ENCODE peak calls at places on chromosome 11, in six cellular contexts. One of them, this sample, is unnamed.

GRCh38 chr11:30420233-30420787 is 97.4 kb downstream of the ARL14EP start:
- DNase-seq in SK-N-SH: no peak
- DNase-seq in A549: no peak
- DNase-seq in esophagus muscularis mucosa: peak
- DNase-seq in pancreas: no peak
- DNase-seq in PC-3: no peak
- DNase-seq in this sample: no peak

GRCh38 chr11:118653684-118654390 is 25.6 kb downstream of the TREH start:
- DNase-seq in A549: no peak
- DNase-seq in esophagus muscularis mucosa: no peak
- DNase-seq in pancreas: no peak
- DNase-seq in SK-N-SH: no peak
- DNase-seq in PC-3: no peak
- DNase-seq in this sample: no peak

GRCh38 chr11:119599864-119600593 is 129.0 kb downstream of the NECTIN1 start:
- DNase-seq in SK-N-SH: no peak
- DNase-seq in esophagus muscularis mucosa: no peak
- DNase-seq in A549: no peak
- DNase-seq in PC-3: peak
- DNase-seq in pancreas: no peak
- DNase-seq in this sample: no peak

GRCh38 chr11:48081151-48082010 is 101.0 kb downstream of the PTPRJ start:
- DNase-seq in PC-3: no peak
- DNase-seq in pancreas: no peak
- DNase-seq in SK-N-SH: no peak
- DNase-seq in esophagus muscularis mucosa: no peak
- DNase-seq in A549: no peak
- DNase-seq in this sample: peak

GRCh38 chr11:62433553-62434301 is 14.9 kb downstream of the SCGB1A1 start:
- DNase-seq in pancreas: no peak
- DNase-seq in esophagus muscularis mucosa: no peak
- DNase-seq in PC-3: no peak
- DNase-seq in SK-N-SH: no peak
- DNase-seq in A549: no peak
- DNase-seq in this sample: no peak

GRCh38 chr11:92867913-92868619 is 101.4 kb upstream of the MTNR1B start:
- DNase-seq in PC-3: no peak
- DNase-seq in pancreas: no peak
- DNase-seq in A549: no peak
- DNase-seq in SK-N-SH: no peak
- DNase-seq in esophagus muscularis mucosa: no peak
- DNase-seq in this sample: no peak

GRCh38 chr11:66359662-66360087 is 11.9 kb downstream of the SLC29A2 start:
- DNase-seq in PC-3: no peak
- DNase-seq in SK-N-SH: no peak
- DNase-seq in pancreas: no peak
- DNase-seq in esophagus muscularis mucosa: no peak
- DNase-seq in A549: no peak
- DNase-seq in this sample: no peak

GRCh38 chr11:28756977-28757376 is 648.8 kb downstream of the METTL15 start:
- DNase-seq in esophagus muscularis mucosa: no peak
- DNase-seq in PC-3: peak
- DNase-seq in SK-N-SH: no peak
- DNase-seq in A549: no peak
- DNase-seq in pancreas: no peak
- DNase-seq in this sample: peak

GRCh38 chr11:12512826-12513395 is 135.5 kb downstream of the PARVA start:
- DNase-seq in esophagus muscularis mucosa: peak
- DNase-seq in pancreas: no peak
- DNase-seq in A549: no peak
- DNase-seq in SK-N-SH: no peak
- DNase-seq in PC-3: no peak
- DNase-seq in this sample: no peak

GRCh38 chr11:72080326-72081183 is at the start of the genes LRRC51 and NUMA1:
- DNase-seq in esophagus muscularis mucosa: peak
- DNase-seq in PC-3: peak
- DNase-seq in SK-N-SH: peak
- DNase-seq in pancreas: peak
- DNase-seq in A549: peak
- DNase-seq in this sample: peak

GRCh38 chr11:61349189-61349751 is 12.4 kb downstream of the CYB561A3 start:
- DNase-seq in pancreas: no peak
- DNase-seq in A549: no peak
- DNase-seq in PC-3: no peak
- DNase-seq in SK-N-SH: no peak
- DNase-seq in esophagus muscularis mucosa: no peak
- DNase-seq in this sample: no peak

GRCh38 chr11:69513196-69513595 is 31.7 kb downstream of the LINC01488 start:
- DNase-seq in pancreas: no peak
- DNase-seq in esophagus muscularis mucosa: no peak
- DNase-seq in PC-3: no peak
- DNase-seq in SK-N-SH: no peak
- DNase-seq in A549: no peak
- DNase-seq in this sample: no peak

GRCh38 chr11:64518928-64519327 is 72.1 kb upstream of the SLC22A12 start:
- DNase-seq in SK-N-SH: no peak
- DNase-seq in esophagus muscularis mucosa: no peak
- DNase-seq in pancreas: no peak
- DNase-seq in A549: no peak
- DNase-seq in PC-3: no peak
- DNase-seq in this sample: no peak

GRCh38 chr11:65131895-65132237 is 2.5 kb downstream of the SYVN1 start:
- DNase-seq in pancreas: no peak
- DNase-seq in SK-N-SH: no peak
- DNase-seq in esophagus muscularis mucosa: no peak
- DNase-seq in A549: no peak
- DNase-seq in PC-3: no peak
- DNase-seq in this sample: no peak

GRCh38 chr11:49424136-49424535 is 215.7 kb upstream of the FOLH1 start:
- DNase-seq in PC-3: no peak
- DNase-seq in pancreas: no peak
- DNase-seq in SK-N-SH: no peak
- DNase-seq in esophagus muscularis mucosa: no peak
- DNase-seq in A549: no peak
- DNase-seq in this sample: no peak

GRCh38 chr11:76604652-76605241 is 65.8 kb downstream of the LRRC32 start:
- DNase-seq in PC-3: no peak
- DNase-seq in esophagus muscularis mucosa: peak
- DNase-seq in SK-N-SH: peak
- DNase-seq in A549: no peak
- DNase-seq in pancreas: peak
- DNase-seq in this sample: no peak

GRCh38 chr11:132022718-132023117 is 652.3 kb downstream of the NTM start:
- DNase-seq in SK-N-SH: no peak
- DNase-seq in PC-3: no peak
- DNase-seq in esophagus muscularis mucosa: no peak
- DNase-seq in pancreas: no peak
- DNase-seq in A549: no peak
- DNase-seq in this sample: no peak

GRCh38 chr11:61201476-61201875 is 1.8 kb upstream of the PGA3 start:
- DNase-seq in pancreas: no peak
- DNase-seq in A549: no peak
- DNase-seq in SK-N-SH: no peak
- DNase-seq in PC-3: no peak
- DNase-seq in esophagus muscularis mucosa: no peak
- DNase-seq in this sample: no peak

GRCh38 chr11:38476808-38477565 is 1879.0 kb upstream of the RAG2 start:
- DNase-seq in SK-N-SH: no peak
- DNase-seq in A549: no peak
- DNase-seq in pancreas: no peak
- DNase-seq in PC-3: peak
- DNase-seq in esophagus muscularis mucosa: no peak
- DNase-seq in this sample: peak

GRCh38 chr11:107116358-107116757 is 98.1 kb upstream of the GUCY1A2 start:
- DNase-seq in A549: no peak
- DNase-seq in esophagus muscularis mucosa: no peak
- DNase-seq in SK-N-SH: no peak
- DNase-seq in pancreas: no peak
- DNase-seq in PC-3: no peak
- DNase-seq in this sample: no peak

GRCh38 chr11:43644626-43645299 is 35.8 kb upstream of the HSD17B12 start:
- DNase-seq in PC-3: peak
- DNase-seq in esophagus muscularis mucosa: no peak
- DNase-seq in pancreas: no peak
- DNase-seq in SK-N-SH: no peak
- DNase-seq in A549: no peak
- DNase-seq in this sample: no peak

GRCh38 chr11:39365809-39366436 is 2093.5 kb downstream of the LRRC4C start:
- DNase-seq in SK-N-SH: no peak
- DNase-seq in esophagus muscularis mucosa: no peak
- DNase-seq in A549: no peak
- DNase-seq in PC-3: peak
- DNase-seq in pancreas: no peak
- DNase-seq in this sample: no peak

GRCh38 chr11:14578551-14578956 is 58.4 kb upstream of the PSMA1 start:
- DNase-seq in esophagus muscularis mucosa: no peak
- DNase-seq in PC-3: peak
- DNase-seq in SK-N-SH: peak
- DNase-seq in A549: no peak
- DNase-seq in pancreas: no peak
- DNase-seq in this sample: peak

GRCh38 chr11:80417681-80418080 is 976.9 kb upstream of the TENM4 start:
- DNase-seq in pancreas: no peak
- DNase-seq in SK-N-SH: no peak
- DNase-seq in esophagus muscularis mucosa: no peak
- DNase-seq in A549: no peak
- DNase-seq in PC-3: peak
- DNase-seq in this sample: peak

GRCh38 chr11:19777032-19777341 is 64.3 kb downstream of the NAV2 start:
- DNase-seq in PC-3: peak
- DNase-seq in A549: peak
- DNase-seq in pancreas: peak
- DNase-seq in esophagus muscularis mucosa: no peak
- DNase-seq in SK-N-SH: peak
- DNase-seq in this sample: no peak

GRCh38 chr11:9820260-9820659 is 156.4 kb downstream of the SWAP70 start:
- DNase-seq in pancreas: no peak
- DNase-seq in PC-3: no peak
- DNase-seq in SK-N-SH: no peak
- DNase-seq in A549: no peak
- DNase-seq in esophagus muscularis mucosa: no peak
- DNase-seq in this sample: no peak

GRCh38 chr11:59728913-59729312 is 15.3 kb upstream of the OR10V1 start:
- DNase-seq in esophagus muscularis mucosa: no peak
- DNase-seq in SK-N-SH: no peak
- DNase-seq in A549: no peak
- DNase-seq in PC-3: no peak
- DNase-seq in pancreas: no peak
- DNase-seq in this sample: no peak

GRCh38 chr11:95268386-95268785 is 37.4 kb upstream of the SESN3 start:
- DNase-seq in SK-N-SH: no peak
- DNase-seq in PC-3: no peak
- DNase-seq in A549: no peak
- DNase-seq in esophagus muscularis mucosa: no peak
- DNase-seq in pancreas: no peak
- DNase-seq in this sample: no peak

GRCh38 chr11:46391578-46392420 is at the start of gene CHRM4:
- DNase-seq in pancreas: peak
- DNase-seq in PC-3: no peak
- DNase-seq in SK-N-SH: peak
- DNase-seq in A549: peak
- DNase-seq in esophagus muscularis mucosa: no peak
- DNase-seq in this sample: no peak

DNA sequence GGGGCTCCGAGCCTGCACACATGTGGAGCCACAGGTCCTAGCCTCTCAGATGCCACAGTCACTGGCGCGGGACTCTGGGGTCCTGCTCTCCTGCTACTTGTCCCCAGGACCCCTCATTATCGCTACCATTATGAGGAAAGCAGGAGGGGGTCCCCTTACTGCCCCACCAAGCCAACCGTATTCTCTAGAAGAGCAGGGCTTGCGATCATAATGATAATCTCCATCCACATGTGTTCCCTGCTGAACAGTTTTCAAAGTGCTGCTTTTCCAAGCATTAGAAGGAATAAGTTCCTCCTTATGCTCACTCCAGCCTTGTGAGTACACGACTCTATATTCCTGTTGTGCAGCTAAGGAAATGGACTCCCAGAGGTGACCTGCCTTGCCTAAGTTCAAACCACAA is 92.7 kb upstream of the DRD2 start:
- DNase-seq in pancreas: no peak
- DNase-seq in SK-N-SH: no peak
- DNase-seq in A549: no peak
- DNase-seq in PC-3: no peak
- DNase-seq in esophagus muscularis mucosa: no peak
- DNase-seq in this sample: no peak
- H3K4me3 ChIP-seq in pancreas: no peak
- H3K4me3 ChIP-seq in SK-N-SH: no peak
- H3K4me3 ChIP-seq in A549: no peak
- H3K4me3 ChIP-seq in PC-3: no peak
- H3K4me3 ChIP-seq in esophagus muscularis mucosa: no peak
- H3K4me3 ChIP-seq in this sample: no peak

GRCh38 chr11:7570938-7571337 is 57.1 kb downstream of the PPFIBP2 start:
- DNase-seq in pancreas: no peak
- DNase-seq in A549: no peak
- DNase-seq in SK-N-SH: no peak
- DNase-seq in PC-3: no peak
- DNase-seq in esophagus muscularis mucosa: no peak
- DNase-seq in this sample: no peak
- TF ChIP-seq CTCF in pancreas: no peak
- TF ChIP-seq CTCF in A549: no peak
- TF ChIP-seq CTCF in SK-N-SH: no peak
- TF ChIP-seq CTCF in PC-3: no peak
- TF ChIP-seq CTCF in esophagus muscularis mucosa: no peak
- TF ChIP-seq CTCF in this sample: no peak

GRCh38 chr11:34594603-34595002 is 26.3 kb upstream of the EHF start:
- DNase-seq in SK-N-SH: no peak
- DNase-seq in pancreas: no peak
- DNase-seq in PC-3: peak
- DNase-seq in esophagus muscularis mucosa: peak
- DNase-seq in A549: no peak
- DNase-seq in this sample: no peak
- H3K27ac ChIP-seq in SK-N-SH: no peak
- H3K27ac ChIP-seq in pancreas: no peak
- H3K27ac ChIP-seq in PC-3: no peak
- H3K27ac ChIP-seq in esophagus muscularis mucosa: no peak
- H3K27ac ChIP-seq in A549: peak
- H3K27ac ChIP-seq in this sample: no peak

GRCh38 chr11:31782243-31782642 is 28.9 kb downstream of the PAX6 start:
- DNase-seq in A549: no peak
- DNase-seq in SK-N-SH: no peak
- DNase-seq in PC-3: no peak
- DNase-seq in pancreas: no peak
- DNase-seq in esophagus muscularis mucosa: no peak
- DNase-seq in this sample: no peak

GRCh38 chr11:31783264-31783663 is 27.9 kb downstream of the PAX6 start:
- DNase-seq in pancreas: no peak
- DNase-seq in SK-N-SH: no peak
- DNase-seq in esophagus muscularis mucosa: no peak
- DNase-seq in A549: no peak
- DNase-seq in PC-3: no peak
- DNase-seq in this sample: no peak

GRCh38 chr11:31784645-31785044 is 26.5 kb downstream of the PAX6 start:
- DNase-seq in A549: no peak
- DNase-seq in pancreas: no peak
- DNase-seq in esophagus muscularis mucosa: no peak
- DNase-seq in SK-N-SH: no peak
- DNase-seq in PC-3: no peak
- DNase-seq in this sample: no peak

GRCh38 chr11:31780078-31780971 is 30.8 kb downstream of the PAX6 start:
- DNase-seq in PC-3: no peak
- DNase-seq in SK-N-SH: no peak
- DNase-seq in pancreas: no peak
- DNase-seq in esophagus muscularis mucosa: no peak
- DNase-seq in A549: no peak
- DNase-seq in this sample: no peak

GRCh38 chr11:31779268-31779879 is 31.7 kb downstream of the PAX6 start:
- DNase-seq in pancreas: no peak
- DNase-seq in esophagus muscularis mucosa: no peak
- DNase-seq in PC-3: peak
- DNase-seq in A549: no peak
- DNase-seq in SK-N-SH: no peak
- DNase-seq in this sample: peak
- H3K4me3 ChIP-seq in pancreas: no peak
- H3K4me3 ChIP-seq in esophagus muscularis mucosa: no peak
- H3K4me3 ChIP-seq in PC-3: peak
- H3K4me3 ChIP-seq in A549: no peak
- H3K4me3 ChIP-seq in SK-N-SH: no peak
- H3K4me3 ChIP-seq in this sample: no peak

This sample was measured in brain microvascular endothelial cell.